ENCODE peak calls at places on chromosomes 2 and 18, in nine cellular contexts. V is astrocyte, C is body of pancreas, D is H9, A is colonic mucosa, K is upper lobe of right lung, L is stomach, Q is transverse colon, T is fibroblast of lung. O is an unnamed sample. For H3K4me1, the result is how much of the 10 kb centered on the place peaks cover.

GRCh38 chr2:210577263-210578071 is 21.1 kb downstream of the CPS1 start:
- DNase-seq in V (peak), C (peak), D (no peak), A (no peak), K (no peak), L (no peak), Q (no peak), T (peak), O (no peak)

GRCh38 chr18:31992836-31993575 is 25.6 kb upstream of the RNF125 start:
- DNase-seq in V (peak), C (no peak), D (peak), A (no peak), K (no peak), L (no peak), Q (no peak), T (peak), O (no peak)

GRCh38 chr2:163213699-163214098 is 375.1 kb upstream of the KCNH7 start:
- DNase-seq in V (peak), C (no peak), D (no peak), A (no peak), K (no peak), L (no peak), Q (no peak), T (peak), O (no peak)

GRCh38 chr2:105431367-105432088 is 32.7 kb upstream of the FHL2 start:
- DNase-seq in V (peak), C (no peak), D (no peak), A (no peak), K (no peak), L (no peak), Q (peak), T (peak), O (peak)

GRCh38 chr2:221676566-221677172 is 104.6 kb upstream of the EPHA4 start:
- DNase-seq in V (peak), C (no peak), D (no peak), A (no peak), K (no peak), L (no peak), Q (no peak), T (peak), O (no peak)

GRCh38 chr2:205477016-205477705 is 205.1 kb upstream of the NRP2 start:
- DNase-seq in V (peak), C (no peak), D (no peak), A (no peak), K (no peak), L (no peak), Q (no peak), T (peak), O (no peak)

GRCh38 chr18:74457743-74458465 is 796 bp upstream of the DIPK1C start:
- DNase-seq in V (no peak), C (no peak), D (no peak), A (no peak), K (no peak), L (no peak), Q (no peak), T (no peak), O (peak)

GRCh38 chr2:130336150-130336876 is 6.4 kb upstream of the IMP4 start:
- DNase-seq in V (no peak), C (no peak), D (no peak), A (peak), K (no peak), L (no peak), Q (no peak), T (no peak), O (no peak)

GRCh38 chr2:132974477-132975050 is 304.6 kb upstream of the LYPD1 start:
- DNase-seq in V (peak), C (no peak), D (no peak), A (no peak), K (no peak), L (no peak), Q (no peak), T (peak), O (no peak)

GRCh38 chr18:48033770-48034650 is 103.6 kb upstream of the SMAD2 start:
- DNase-seq in V (no peak), C (no peak), D (no peak), A (no peak), K (peak), L (peak), Q (no peak), T (no peak), O (no peak)

GRCh38 chr2:30722936-30723725 is 84.1 kb downstream of the CAPN13 start:
- DNase-seq in V (no peak), C (no peak), D (peak), A (peak), K (peak), L (peak), Q (no peak), T (no peak), O (no peak)

GRCh38 chr2:99101697-99102096 is 39.8 kb upstream of the C2orf15 start:
- DNase-seq in V (no peak), C (no peak), D (no peak), A (no peak), K (no peak), L (no peak), Q (no peak), T (no peak), O (no peak)

GRCh38 chr2:122117371-122117770 is 361.9 kb downstream of the TSN start:
- DNase-seq in V (no peak), C (no peak), D (no peak), A (no peak), K (no peak), L (no peak), Q (no peak), T (no peak), O (no peak)

GRCh38 chr2:45210466-45211195 is 201.4 kb upstream of the SIX2 start:
- DNase-seq in V (no peak), C (no peak), D (no peak), A (no peak), K (no peak), L (no peak), Q (no peak), T (no peak), O (no peak)

GRCh38 chr2:227115761-227116160 is 48.2 kb downstream of the COL4A4 start:
- DNase-seq in V (no peak), C (no peak), D (no peak), A (no peak), K (no peak), L (no peak), Q (no peak), T (no peak), O (no peak)

GRCh38 chr2:88601302-88601701 is 26.0 kb downstream of the EIF2AK3 start:
- DNase-seq in V (peak), C (no peak), D (no peak), A (no peak), K (no peak), L (no peak), Q (no peak), T (peak), O (no peak)

GRCh38 chr18:69528439-69528838 is 127.8 kb downstream of the DOK6 start:
- DNase-seq in V (peak), C (no peak), D (no peak), A (no peak), K (no peak), L (no peak), Q (no peak), T (peak), O (no peak)

GRCh38 chr2:39865751-39866150 is 86.7 kb upstream of the THUMPD2 start:
- DNase-seq in V (no peak), C (no peak), D (no peak), A (no peak), K (no peak), L (no peak), Q (no peak), T (no peak), O (no peak)
- H3K4me1 ChIP-seq in V (under half), C (under half), D (under half), A (under half), K (under half), L (under half), Q (under half), T (under half), O (under half)

DNA sequence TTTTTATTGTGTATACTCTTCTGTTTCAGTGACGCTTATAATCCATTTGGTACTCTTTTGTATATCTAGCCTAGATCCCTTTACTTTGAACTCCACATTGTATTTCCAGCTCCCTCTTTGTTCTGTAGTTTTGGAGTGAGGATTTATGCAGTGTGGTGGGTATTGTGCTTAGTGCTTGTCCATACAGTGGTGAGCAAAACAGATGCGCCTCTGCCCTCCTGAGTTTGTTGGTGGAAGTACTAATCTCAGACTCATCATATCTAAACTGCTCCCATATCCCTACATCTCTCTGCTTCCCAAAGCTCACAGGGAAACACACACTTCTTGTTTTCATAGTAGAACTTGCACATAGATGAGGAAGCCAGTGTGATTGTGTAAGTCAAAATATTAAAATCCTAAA is 12.1 kb downstream of the PTCD3 start:
- DNase-seq in V (no peak), C (no peak), D (no peak), A (no peak), K (no peak), L (no peak), Q (no peak), T (no peak), O (no peak)
- TF ChIP-seq CTCF in V (no peak), C (no peak), D (no peak), A (no peak), K (no peak), L (no peak), Q (no peak), T (no peak), O (no peak)

GRCh38 chr2:47015730-47016129 is 100.1 kb upstream of the MCFD2 start:
- DNase-seq in V (no peak), C (no peak), D (no peak), A (no peak), K (no peak), L (no peak), Q (no peak), T (no peak), O (no peak)

GRCh38 chr2:47014564-47015051 is 99.0 kb upstream of the MCFD2 start:
- DNase-seq in V (no peak), C (no peak), D (no peak), A (no peak), K (no peak), L (no peak), Q (no peak), T (no peak), O (no peak)

GRCh38 chr2:47016172-47016913 is 100.7 kb upstream of the MCFD2 start:
- DNase-seq in V (peak), C (peak), D (peak), A (peak), K (no peak), L (no peak), Q (peak), T (peak), O (no peak)

GRCh38 chr2:47013383-47013782 is 97.8 kb upstream of the MCFD2 start:
- DNase-seq in V (no peak), C (no peak), D (no peak), A (no peak), K (no peak), L (no peak), Q (no peak), T (no peak), O (no peak)

DNA sequence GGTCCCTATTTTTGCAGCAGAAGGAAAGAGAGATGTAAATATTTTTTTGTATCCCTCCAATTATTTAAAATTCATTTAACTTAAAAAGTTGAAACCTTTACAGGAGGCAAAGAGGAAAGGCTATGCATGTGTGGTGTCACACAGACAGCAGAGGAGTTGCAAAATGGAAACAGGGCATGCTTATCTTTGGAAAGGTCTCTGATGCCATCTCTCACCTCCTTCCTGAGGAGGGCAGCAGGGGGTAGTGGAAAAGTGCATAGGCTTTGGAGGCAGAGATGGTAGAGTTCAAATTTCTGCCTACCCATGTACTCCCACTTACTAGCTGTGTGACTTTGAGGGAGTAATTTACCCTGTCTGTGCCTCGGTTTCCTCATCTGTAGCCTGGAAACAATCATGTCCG is 99.6 kb upstream of the MCFD2 start:
- DNase-seq in V (no peak), C (no peak), D (no peak), A (no peak), K (no peak), L (no peak), Q (no peak), T (no peak), O (no peak)
- H3K27ac ChIP-seq in V (no peak), C (no peak), D (no peak), A (no peak), K (peak), L (no peak), Q (peak), T (no peak), O (peak)

GRCh38 chr2:100782376-100782878 is 37.5 kb upstream of the NPAS2 start:
- DNase-seq in V (no peak), C (no peak), D (no peak), A (no peak), K (no peak), L (no peak), Q (no peak), T (no peak), O (no peak)
- H3K4me1 ChIP-seq in V (under half), C (under half), D (under half), A (under half), K (under half), L (under half), Q (under half), T (under half), O (under half)

DNA sequence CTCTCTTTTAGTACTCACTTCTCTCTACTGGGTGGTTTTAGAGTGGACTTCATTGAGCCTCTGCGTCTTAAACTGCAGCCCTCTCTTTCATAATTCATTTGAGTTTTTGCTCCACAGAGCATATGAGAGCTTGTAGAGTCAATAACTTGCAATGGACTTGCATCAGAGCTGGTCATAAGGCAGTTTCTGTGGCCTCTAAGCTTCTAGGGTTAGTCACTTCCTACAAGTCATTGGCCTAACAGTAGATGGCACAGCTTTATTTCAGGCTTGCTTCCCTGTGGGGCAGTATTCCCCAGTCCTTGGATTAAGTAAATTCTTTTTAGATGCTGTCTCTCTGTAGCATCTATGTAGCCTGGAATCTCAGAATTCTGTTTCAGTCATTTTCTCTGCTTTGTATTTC is 1435.7 kb downstream of the LRP1B start:
- DNase-seq in V (no peak), C (no peak), D (peak), A (no peak), K (no peak), L (no peak), Q (no peak), T (peak), O (no peak)
- TF ChIP-seq CTCF in V (no peak), C (no peak), D (peak), A (no peak), K (no peak), L (no peak), Q (no peak), T (no peak), O (no peak)

GRCh38 chr2:183919926-183920325 is 678.4 kb upstream of the ZNF804A start:
- DNase-seq in V (no peak), C (no peak), D (no peak), A (no peak), K (no peak), L (no peak), Q (no peak), T (no peak), O (no peak)
- H3K27ac ChIP-seq in V (no peak), C (no peak), D (no peak), A (no peak), K (no peak), L (no peak), Q (no peak), T (no peak), O (no peak)

DNA sequence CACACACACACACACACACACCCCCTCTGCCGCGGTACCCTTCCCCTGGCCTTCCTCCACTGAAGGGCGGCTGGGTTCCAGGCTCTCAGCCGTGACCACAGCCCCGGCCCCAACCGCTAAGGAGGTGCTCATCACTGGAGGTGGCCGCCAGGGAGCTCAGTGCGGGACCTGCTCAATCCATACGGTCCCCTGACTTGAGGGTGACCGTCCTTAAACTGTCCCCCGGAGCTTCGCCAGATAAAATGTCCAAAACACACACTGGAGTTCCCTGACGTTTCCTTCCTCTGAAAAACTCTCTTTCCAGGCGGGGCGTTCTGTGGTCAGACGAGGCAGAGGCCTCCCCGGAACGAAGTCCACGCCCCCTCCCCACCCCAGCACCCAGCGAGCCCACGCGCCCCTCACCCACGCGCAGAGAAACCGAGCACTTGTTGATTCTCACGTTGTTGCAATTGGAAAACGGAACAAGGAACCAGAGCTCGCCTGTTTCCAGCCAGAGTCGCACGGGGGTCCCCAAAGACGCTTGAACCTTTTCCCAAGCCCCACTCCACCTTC is 1.4 kb downstream of the MBP start:
- DNase-seq in V (no peak), C (peak), D (no peak), A (peak), K (peak), L (no peak), Q (peak), T (peak), O (peak)
- H3K4me1 ChIP-seq in V (under half), C (under half), D (under half), A (under half), K (under half), L (half or more), Q (half or more), T (under half), O (half or more)

DNA sequence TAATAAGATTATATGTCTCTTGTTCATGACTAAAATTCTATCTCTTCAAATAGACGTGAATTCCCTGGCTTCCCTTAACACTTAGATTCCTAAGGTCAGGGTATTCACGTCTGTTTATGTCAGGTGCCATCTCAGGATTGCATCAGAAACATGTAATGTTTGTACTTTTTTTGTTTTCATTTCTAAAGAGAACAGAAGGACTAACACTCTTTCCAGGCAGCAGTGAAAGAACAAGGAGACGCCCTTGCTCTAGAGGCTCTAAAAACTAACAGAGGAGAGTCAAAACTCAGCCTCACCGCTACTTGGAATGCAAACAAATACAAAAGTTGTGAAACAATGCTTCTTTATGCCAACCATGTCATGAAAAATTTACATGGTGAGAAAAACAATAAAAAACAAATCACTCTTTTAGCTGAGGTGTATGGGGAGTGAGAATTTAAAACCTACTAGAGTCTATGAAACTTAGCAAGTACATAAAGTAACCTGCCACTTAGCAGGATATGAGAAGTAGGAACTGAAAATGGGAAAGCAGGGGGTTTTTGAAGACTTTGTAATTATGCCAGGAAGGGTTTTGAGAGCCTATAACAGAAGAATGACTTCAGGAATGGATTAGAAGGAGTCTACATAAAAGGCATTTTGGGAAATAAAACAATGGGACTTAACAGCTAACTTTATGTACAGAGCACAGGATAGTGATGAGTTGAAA is 522.7 kb downstream of the THSD7B start:
- DNase-seq in V (no peak), C (no peak), D (no peak), A (no peak), K (no peak), L (no peak), Q (no peak), T (no peak), O (no peak)
- TF ChIP-seq CTCF in V (no peak), C (no peak), D (no peak), A (no peak), K (no peak), L (no peak), Q (no peak), T (no peak), O (no peak)

GRCh38 chr2:144376926-144377325 is 143.0 kb downstream of the ZEB2 start:
- DNase-seq in V (peak), C (no peak), D (no peak), A (no peak), K (no peak), L (no peak), Q (no peak), T (peak), O (no peak)

GRCh38 chr2:144374163-144374661 is 145.7 kb downstream of the ZEB2 start:
- DNase-seq in V (peak), C (no peak), D (no peak), A (no peak), K (no peak), L (no peak), Q (no peak), T (peak), O (no peak)

GRCh38 chr2:144377929-144378328 is 142.0 kb downstream of the ZEB2 start:
- DNase-seq in V (peak), C (no peak), D (no peak), A (no peak), K (no peak), L (no peak), Q (no peak), T (no peak), O (no peak)

GRCh38 chr2:144378551-144378950 is 141.4 kb downstream of the ZEB2 start:
- DNase-seq in V (no peak), C (no peak), D (no peak), A (no peak), K (no peak), L (no peak), Q (no peak), T (no peak), O (no peak)

GRCh38 chr2:144376475-144376874 is 143.4 kb downstream of the ZEB2 start:
- DNase-seq in V (no peak), C (no peak), D (no peak), A (no peak), K (no peak), L (no peak), Q (no peak), T (no peak), O (no peak)
- H3K27ac ChIP-seq in V (no peak), C (no peak), D (no peak), A (no peak), K (no peak), L (no peak), Q (no peak), T (no peak), O (no peak)

DNA sequence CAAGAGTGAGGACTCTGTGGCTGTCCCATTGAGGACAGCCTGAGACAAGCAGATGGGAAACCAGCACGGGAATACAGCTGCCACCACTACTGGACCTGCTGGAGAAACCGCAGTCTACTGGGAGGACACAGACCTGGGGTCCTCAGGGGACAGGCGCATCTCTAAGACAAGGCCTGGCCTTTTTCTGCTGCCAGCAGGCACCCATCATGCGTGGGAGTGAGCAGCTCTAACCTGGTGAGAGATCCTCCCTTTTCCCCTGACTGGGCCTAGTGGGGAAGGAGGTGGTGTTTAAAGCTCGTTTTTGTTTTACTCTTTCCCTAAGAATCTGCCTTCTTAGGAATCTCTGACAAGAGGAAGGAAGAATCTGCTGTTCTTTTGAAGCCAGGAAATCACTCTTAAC is 36.6 kb downstream of the CYRIA start:
- DNase-seq in V (no peak), C (no peak), D (no peak), A (no peak), K (no peak), L (no peak), Q (no peak), T (no peak), O (no peak)
- H3K4me1 ChIP-seq in V (under half), C (under half), D (under half), A (under half), K (half or more), L (half or more), Q (under half), T (under half), O (half or more)

O was measured in left ventricle myocardium inferior.